ENCODE peak calls at places on chromosomes 4 and X, in four cellular contexts. L is IMR-90, A is H1, N is K562. G is an unnamed sample.

GRCh38 chr4:141807073-141807472 is 170.7 kb downstream of the IL15 start:
- DNase-seq in L (peak), A (no peak), N (no peak), G (no peak)

GRCh38 chr4:63728480-63729177 is 680.6 kb downstream of the TECRL start:
- DNase-seq in L (no peak), A (peak), N (no peak), G (no peak)

GRCh38 chrX:72274526-72274925 is 2.5 kb downstream of the RPS4X start:
- DNase-seq in L (no peak), A (no peak), N (no peak), G (no peak)

GRCh38 chr4:114386637-114387233 is 211.9 kb upstream of the UGT8 start:
- DNase-seq in L (peak), A (no peak), N (no peak), G (peak)

GRCh38 chr4:32472918-32473317 is 1752.7 kb downstream of the PCDH7 start:
- DNase-seq in L (no peak), A (no peak), N (no peak), G (no peak)

GRCh38 chr4:3874525-3875110 is 108.4 kb downstream of the ADRA2C start:
- DNase-seq in L (no peak), A (no peak), N (no peak), G (no peak)

GRCh38 chrX:100512471-100512870 is 72.3 kb upstream of the TNMD start:
- DNase-seq in L (peak), A (no peak), N (peak), G (peak)

GRCh38 chr4:141417387-141417786 is 196.7 kb downstream of the ZNF330 start:
- DNase-seq in L (peak), A (no peak), N (no peak), G (no peak)

GRCh38 chr4:8502836-8503585 is 62.4 kb downstream of the TRMT44 start:
- DNase-seq in L (no peak), A (no peak), N (no peak), G (no peak)

GRCh38 chr4:168551211-168551610 is 54.4 kb downstream of the PALLD start:
- DNase-seq in L (peak), A (no peak), N (no peak), G (no peak)
- H3K9ac ChIP-seq in L (no peak), A (no peak), N (no peak), G (peak)

GRCh38 chrX:125202486-125203378 is 116.9 kb upstream of the TEX13C start:
- DNase-seq in L (no peak), A (peak), N (no peak), G (peak)

GRCh38 chrX:125205918-125206665 is 113.6 kb upstream of the TEX13C start:
- DNase-seq in L (no peak), A (peak), N (no peak), G (peak)

GRCh38 chrX:125205084-125205917 is 114.4 kb upstream of the TEX13C start:
- DNase-seq in L (no peak), A (peak), N (peak), G (peak)

GRCh38 chrX:125203379-125203736 is 116.3 kb upstream of the TEX13C start:
- DNase-seq in L (no peak), A (peak), N (no peak), G (peak)

DNA sequence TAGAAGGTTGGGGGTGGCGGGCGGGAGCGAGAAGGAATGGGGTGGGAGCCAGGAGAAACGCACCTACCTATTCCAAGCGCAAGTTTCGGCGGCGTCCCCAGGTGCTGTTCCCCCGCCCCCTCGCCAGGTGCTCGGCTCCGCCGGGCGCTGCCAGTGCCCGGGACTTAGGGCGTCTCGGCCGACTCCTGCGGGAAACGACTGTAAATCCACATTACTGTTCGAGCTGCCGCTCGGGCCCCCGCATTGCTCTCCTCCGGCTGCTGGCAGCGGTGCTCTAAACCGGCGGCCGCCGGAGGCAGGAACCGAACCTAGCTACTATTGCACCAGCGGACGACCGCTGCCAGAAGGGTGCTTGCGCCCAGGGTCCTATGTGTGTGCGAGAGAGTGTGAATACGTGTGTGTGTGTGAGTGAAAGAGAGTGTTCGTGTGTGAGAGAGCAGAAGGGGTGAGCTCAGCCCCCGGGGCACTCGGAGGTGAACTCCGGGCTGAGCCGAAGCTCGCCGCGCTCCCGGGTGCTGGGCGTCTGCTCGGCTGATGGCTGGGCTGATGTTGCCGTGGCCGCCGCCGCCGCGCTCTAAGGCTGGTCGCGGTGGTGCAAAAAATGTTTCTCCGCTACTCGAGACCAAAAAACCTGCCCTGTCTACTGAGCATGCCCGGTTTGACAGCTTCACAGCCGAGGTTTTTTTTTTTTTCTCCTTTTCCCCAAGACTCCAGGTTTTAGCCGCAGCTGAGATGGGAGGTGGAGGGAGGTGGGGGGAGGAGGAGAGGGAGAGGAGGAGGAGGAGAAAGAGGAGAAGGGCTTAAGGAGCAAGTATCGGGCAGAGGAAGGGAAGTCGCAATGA is 115.7 kb upstream of the TEX13C start:
- DNase-seq in L (no peak), A (no peak), N (peak), G (peak)
- TF ChIP-seq RAD21 in L (no peak), A (no peak), N (no peak), G (no peak)

DNA sequence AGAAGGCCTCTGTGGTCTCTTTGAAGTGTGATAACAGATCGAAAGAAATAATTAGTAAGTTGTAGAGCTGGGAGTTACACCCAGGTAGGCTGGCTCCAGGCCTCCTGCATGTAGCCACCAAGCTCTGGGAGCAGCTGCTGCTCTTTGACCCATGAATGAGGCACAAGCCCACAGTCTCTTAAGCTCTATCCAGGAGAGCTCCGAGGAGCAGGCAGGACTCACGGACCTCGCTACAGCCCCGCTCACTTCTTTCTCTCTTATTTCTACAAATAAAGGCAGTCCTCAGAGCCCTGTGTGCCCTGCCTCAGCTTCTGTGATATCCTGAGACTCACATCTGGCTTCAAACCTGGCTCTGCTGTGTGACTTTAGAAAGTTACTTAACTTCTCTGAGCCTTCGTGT is 86.9 kb downstream of the EVC start:
- DNase-seq in L (no peak), A (no peak), N (no peak), G (no peak)
- H3K9ac ChIP-seq in L (no peak), A (no peak), N (no peak), G (no peak)

GRCh38 chr4:96097040-96097607 is 257.2 kb downstream of the PDHA2 start:
- DNase-seq in L (no peak), A (no peak), N (no peak), G (no peak)
- TF ChIP-seq RAD21 in L (no peak), A (no peak), N (no peak), G (no peak)

GRCh38 chr4:84677995-84678394 is 95.1 kb downstream of the CDS1 start:
- DNase-seq in L (no peak), A (no peak), N (no peak), G (no peak)
- H3K9ac ChIP-seq in L (no peak), A (no peak), N (no peak), G (no peak)

GRCh38 chr4:148852092-148852699 is 410.0 kb upstream of the NR3C2 start:
- DNase-seq in L (no peak), A (no peak), N (no peak), G (no peak)
- TF ChIP-seq RAD21 in L (peak), A (peak), N (no peak), G (no peak)

GRCh38 chrX:47499291-47499690 is 16.3 kb upstream of the ZNF41 start:
- DNase-seq in L (no peak), A (no peak), N (no peak), G (no peak)

GRCh38 chrX:47500541-47500940 is 17.5 kb upstream of the ZNF41 start:
- DNase-seq in L (no peak), A (no peak), N (no peak), G (no peak)

GRCh38 chrX:47498411-47498810 is 15.4 kb upstream of the ZNF41 start:
- DNase-seq in L (no peak), A (no peak), N (no peak), G (no peak)

GRCh38 chrX:47501226-47502071 is 18.4 kb upstream of the ZNF41 start:
- DNase-seq in L (peak), A (no peak), N (no peak), G (no peak)

GRCh38 chrX:47502591-47503222 is 19.7 kb upstream of the ZNF41 start:
- DNase-seq in L (peak), A (no peak), N (no peak), G (no peak)
- H3K9ac ChIP-seq in L (no peak), A (no peak), N (no peak), G (no peak)